ENCODE peak calls at places on chromosomes 1 and 21, in four cellular contexts. K, C, T and H are unnamed samples.

GRCh38 chr1:33711511-33711910 is 152.4 kb upstream of the HMGB4 start:
- DNase-seq in T (no peak), K (no peak), C (no peak), H (no peak)

GRCh38 chr1:204623894-204624361 is 61.6 kb downstream of the LRRN2 start:
- DNase-seq in T (peak; percentile 80), C (peak; percentile 12), K (no peak), H (no peak)

GRCh38 chr1:54973205-54973921 is 7.1 kb upstream of the TMEM61 start:
- DNase-seq in K (peak; percentile 40), C (peak; percentile 41), T (peak; percentile 70), H (peak; percentile 89)

GRCh38 chr1:213519098-213519497 is 468.1 kb downstream of the RPS6KC1 start:
- DNase-seq in T (no peak), K (no peak), C (no peak), H (no peak)

GRCh38 chr1:185045793-185046441 is 559 bp downstream of the RNF2 start:
- DNase-seq in K (peak; percentile 63), C (peak; percentile 55), T (peak; percentile 83), H (peak; percentile 20)

GRCh38 chr1:153610334-153611023 is 2.5 kb downstream of the S100A16 start:
- DNase-seq in T (no peak), K (no peak), C (peak; percentile 73), H (no peak)

GRCh38 chr1:2962541-2962940 is 58.7 kb upstream of the ACTRT2 start:
- DNase-seq in T (no peak), K (no peak), C (no peak), H (no peak)

GRCh38 chr1:31658721-31659120 is 14.0 kb upstream of the PEF1 start:
- DNase-seq in C (peak; percentile 45), T (no peak), K (no peak), H (no peak)

GRCh38 chr1:28026329-28026728 is 62.1 kb downstream of the EYA3 start:
- DNase-seq in T (no peak), K (no peak), C (no peak), H (no peak)

GRCh38 chr1:161994153-161994814 is 29.4 kb downstream of the OLFML2B start:
- DNase-seq in C (peak; percentile 75), K (peak; percentile 76), T (no peak), H (peak; percentile 54)

GRCh38 chr1:8396912-8397406 is 79.0 kb downstream of the SLC45A1 start:
- DNase-seq in C (peak; percentile 99), T (no peak), K (no peak), H (no peak)

GRCh38 chr1:24112381-24113169 is 640 bp upstream of the MYOM3 start:
- DNase-seq in C (peak; percentile 47), T (peak; percentile 71), K (peak; percentile 41), H (peak; percentile 92)

GRCh38 chr1:108009603-108010195 is 44.7 kb upstream of the VAV3 start:
- DNase-seq in C (peak; percentile 19), K (no peak), T (no peak), H (no peak)

GRCh38 chr1:216898801-216899200 is 175.6 kb upstream of the ESRRG start:
- DNase-seq in K (no peak), C (no peak), T (no peak), H (no peak)

GRCh38 chr1:20210736-20211405 is 24.6 kb upstream of the PLA2G2C start:
- DNase-seq in C (no peak), T (no peak), K (no peak), H (no peak)

GRCh38 chr1:81949421-81949820 is 148.7 kb downstream of the ADGRL2 start:
- DNase-seq in C (no peak), K (no peak), T (no peak), H (no peak)

GRCh38 chr21:42633858-42634257 is 19.6 kb upstream of the PDE9A start:
- DNase-seq in C (no peak), K (no peak), T (no peak), H (no peak)

GRCh38 chr1:107952989-107953388 is 12.0 kb downstream of the VAV3 start:
- DNase-seq in T (no peak), K (no peak), C (no peak), H (no peak)

GRCh38 chr1:154419620-154420020 is 14.5 kb downstream of the IL6R start:
- DNase-seq in C (peak; percentile 74), K (peak; percentile 80), T (no peak), H (peak; percentile 95)

GRCh38 chr1:58841455-58841854 is 57.6 kb upstream of the JUN start:
- DNase-seq in T (peak; percentile 74), K (no peak), C (no peak), H (no peak)

GRCh38 chr1:98049370-98050115 is 128.7 kb upstream of the DPYD start:
- DNase-seq in K (peak; percentile 30), T (peak; percentile 51), C (peak; percentile 67), H (peak; percentile 53)

GRCh38 chr1:164662955-164663354 is 104.0 kb downstream of the PBX1 start:
- DNase-seq in T (no peak), K (no peak), C (no peak), H (no peak)

GRCh38 chr1:110524311-110525249 is 5.6 kb upstream of the KCNA10 start:
- DNase-seq in K (peak; percentile 60), T (peak; percentile 86), C (peak; percentile 38), H (peak; percentile 73)

GRCh38 chr1:54581621-54582035 is 33.6 kb downstream of the ACOT11 start:
- DNase-seq in K (peak; percentile 84), C (peak; percentile 79), T (no peak), H (peak; percentile 74)

GRCh38 chr1:116373451-116374339 is 651 bp downstream of the ATP1A1 start:
- DNase-seq in C (peak; percentile 58), K (peak; percentile 71), T (peak; percentile 72), H (peak; percentile 90)

GRCh38 chr1:65265296-65266271 is 43.8 kb upstream of the DNAJC6 start:
- DNase-seq in C (peak; percentile 81), T (peak; percentile 95), K (peak; percentile 76), H (peak; percentile 70)